ENCODE peak calls at places on chromosomes 16 and 17, in five cellular contexts. A is fibroblast of lung, C is neuronal stem cell, Q is testis, V is ascending aorta. L is an unnamed sample.

GRCh38 chr16:85465328-85466307 is 147.5 kb upstream of the GSE1 start:
- DNase-seq in Q (peak), C (no peak), A (peak), V (peak), L (no peak)

GRCh38 chr16:5490499-5490898 is 392.9 kb upstream of the EEF2KMT start:
- DNase-seq in V (no peak), Q (peak), A (peak), C (peak), L (no peak)

GRCh38 chr16:3503513-3503912 is 2.7 kb downstream of the CLUAP1 start:
- DNase-seq in V (no peak), Q (no peak), A (no peak), C (no peak), L (no peak)

GRCh38 chr17:65583921-65584603 is 22.6 kb upstream of the AXIN2 start:
- DNase-seq in A (peak), Q (no peak), V (no peak), C (no peak), L (no peak)

GRCh38 chr16:88331989-88332920 is 50.5 kb upstream of the ZNF469 start:
- DNase-seq in A (peak), Q (peak), C (no peak), V (peak), L (peak)

GRCh38 chr17:50558581-50558954 is 1.9 kb upstream of the CACNA1G start:
- DNase-seq in A (no peak), V (no peak), Q (no peak), C (no peak), L (no peak)

GRCh38 chr16:89564476-89565255 is 4.2 kb downstream of the RPL13 start:
- DNase-seq in Q (no peak), V (no peak), A (no peak), C (no peak), L (no peak)

GRCh38 chr16:12503201-12503600 is 300.5 kb downstream of the CPPED1 start:
- DNase-seq in C (no peak), Q (no peak), V (no peak), A (no peak), L (no peak)

GRCh38 chr17:63426041-63426916 is 19.8 kb downstream of the CYB561 start:
- DNase-seq in C (no peak), A (no peak), V (peak), Q (no peak), L (no peak)

GRCh38 chr16:53089434-53090270 is 34.9 kb downstream of the CHD9 start:
- DNase-seq in V (no peak), A (peak), C (peak), Q (no peak), L (no peak)

GRCh38 chr17:27345141-27345904 is 51.4 kb downstream of the WSB1 start:
- DNase-seq in V (no peak), Q (peak), C (peak), A (peak), L (no peak)

GRCh38 chr16:73020409-73020884 is 27.5 kb downstream of the ZFHX3 start:
- DNase-seq in C (no peak), V (peak), Q (no peak), A (peak), L (peak)

GRCh38 chr16:80620656-80621605 is 80.1 kb downstream of the DYNLRB2 start:
- DNase-seq in A (no peak), C (no peak), Q (no peak), V (no peak), L (no peak)

GRCh38 chr17:27920569-27920968 is 27.4 kb upstream of the LYRM9 start:
- DNase-seq in A (no peak), Q (peak), C (no peak), V (no peak), L (no peak)

GRCh38 chr17:65699459-65699858 is 138.0 kb upstream of the AXIN2 start:
- DNase-seq in C (no peak), V (no peak), A (no peak), Q (no peak), L (no peak)

GRCh38 chr17:2631211-2631610 is 37.8 kb downstream of the PAFAH1B1 start:
- DNase-seq in A (no peak), Q (no peak), C (no peak), V (no peak), L (no peak)

GRCh38 chr16:83533193-83533592 is 274.6 kb upstream of the HSBP1 start:
- DNase-seq in Q (no peak), C (no peak), V (no peak), A (peak), L (peak)

GRCh38 chr17:74305865-74306654 is 20.0 kb upstream of the KIF19 start:
- DNase-seq in A (peak), Q (no peak), C (no peak), V (no peak), L (no peak)

GRCh38 chr17:9356488-9356911 is 219.1 kb downstream of the STX8 start:
- DNase-seq in V (no peak), Q (no peak), A (no peak), C (no peak), L (no peak)

GRCh38 chr16:23784811-23785447 is 30.1 kb downstream of the CHP2 start:
- DNase-seq in Q (no peak), C (no peak), V (no peak), A (peak), L (peak)

GRCh38 chr17:68356949-68357455 is 65.7 kb downstream of the ARSG start:
- DNase-seq in Q (no peak), C (no peak), A (peak), V (no peak), L (no peak)

GRCh38 chr17:26792486-26792885 is 501.4 kb upstream of the WSB1 start:
- DNase-seq in C (peak), V (no peak), Q (no peak), A (peak), L (peak)

GRCh38 chr17:15000661-15001060 is 264.5 kb downstream of the PMP22 start:
- DNase-seq in C (no peak), Q (no peak), A (no peak), V (no peak), L (no peak)

GRCh38 chr17:64024215-64024654 is 3.8 kb upstream of the ICAM2 start:
- DNase-seq in V (peak), C (no peak), Q (peak), A (no peak), L (no peak)

GRCh38 chr17:5437721-5438317 is 1.1 kb downstream of the C1QBP start:
- DNase-seq in A (peak), V (no peak), C (no peak), Q (no peak), L (no peak)

DNA sequence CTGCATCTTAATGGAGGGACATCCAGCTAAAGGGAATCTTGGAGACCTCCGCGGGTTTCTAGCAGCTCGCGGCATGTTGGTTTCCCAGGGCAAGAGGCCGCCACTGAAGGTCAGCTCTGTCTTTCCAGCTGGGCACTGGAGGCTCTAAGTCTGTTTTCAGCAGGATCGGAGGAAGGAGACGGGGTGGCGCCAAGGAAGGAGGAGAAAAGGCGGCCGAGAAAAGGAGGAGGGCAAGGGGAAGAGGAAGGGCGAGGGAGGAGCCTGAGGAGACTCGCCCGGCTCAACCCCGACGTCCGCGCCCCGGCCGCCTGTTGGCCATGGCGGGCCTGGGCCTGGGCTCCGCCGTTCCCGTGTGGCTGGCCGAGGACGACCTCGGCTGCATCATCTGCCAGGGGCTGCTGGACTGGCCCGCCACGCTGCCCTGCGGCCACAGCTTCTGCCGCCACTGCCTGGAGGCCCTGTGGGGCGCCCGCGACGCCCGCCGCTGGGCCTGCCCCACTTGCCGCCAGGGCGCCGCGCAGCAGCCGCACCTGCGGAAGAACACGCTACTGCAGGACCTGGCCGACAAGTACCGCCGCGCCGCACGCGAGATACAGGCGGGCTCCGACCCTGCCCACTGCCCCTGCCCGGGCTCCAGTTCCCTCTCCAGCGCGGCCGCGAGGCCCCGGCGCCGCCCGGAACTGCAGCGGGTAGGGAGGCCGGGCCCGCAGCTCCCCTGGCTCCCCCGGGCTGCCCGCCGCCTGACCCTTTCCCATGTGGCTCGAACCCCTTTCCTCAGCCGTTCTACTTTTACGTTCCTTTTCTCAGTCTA is at the start of gene RNF135:
- DNase-seq in Q (peak), C (peak), V (peak), A (peak), L (no peak)
- H3K27ac ChIP-seq in Q (peak), C (peak), V (peak), A (peak), L (peak)

DNA sequence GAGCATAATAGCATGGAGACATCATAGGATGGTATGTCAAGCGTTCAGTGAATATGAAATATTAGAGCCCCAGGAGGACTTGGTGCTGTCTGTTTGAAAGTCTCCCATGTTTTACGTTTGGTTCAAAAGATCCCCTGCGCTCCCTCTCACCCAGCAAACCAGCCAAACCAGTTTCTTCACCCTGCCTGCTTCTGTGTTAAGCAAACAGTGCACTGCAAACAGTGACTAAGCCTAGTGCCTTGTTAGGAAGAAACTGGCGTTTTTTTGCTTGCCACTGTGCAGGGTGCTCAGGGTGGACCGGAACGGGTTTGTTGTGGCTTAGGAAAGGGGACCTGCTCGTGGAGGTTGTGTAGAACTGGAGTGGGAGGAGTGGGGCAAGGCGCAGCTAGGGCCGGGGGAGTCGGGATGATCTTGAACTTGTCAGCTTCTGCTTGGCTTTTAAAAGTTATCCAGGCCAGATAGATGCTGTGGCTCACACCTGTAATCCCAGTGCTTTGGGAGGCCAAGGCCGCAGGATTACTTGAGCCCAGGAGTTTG is 7.7 kb downstream of the CDH1 start:
- DNase-seq in Q (no peak), C (no peak), V (no peak), A (peak), L (peak)
- H3K27ac ChIP-seq in Q (no peak), C (no peak), V (no peak), A (no peak), L (peak)

GRCh38 chr17:31596382-31597323 is 205.2 kb downstream of the RAB11FIP4 start:
- DNase-seq in A (peak), C (no peak), V (peak), Q (peak), L (peak)

GRCh38 chr17:31597646-31598387 is 206.3 kb downstream of the RAB11FIP4 start:
- DNase-seq in Q (no peak), C (no peak), A (no peak), V (peak), L (no peak)

GRCh38 chr17:31595666-31596381 is 204.3 kb downstream of the RAB11FIP4 start:
- DNase-seq in C (no peak), V (peak), Q (no peak), A (no peak), L (no peak)

GRCh38 chr17:31598388-31598760 is 206.9 kb downstream of the RAB11FIP4 start:
- DNase-seq in A (no peak), Q (no peak), C (no peak), V (no peak), L (no peak)

GRCh38 chr17:31598921-31599571 is 207.6 kb downstream of the RAB11FIP4 start:
- DNase-seq in V (no peak), Q (no peak), C (no peak), A (peak), L (no peak)
- H3K27ac ChIP-seq in V (peak), Q (no peak), C (no peak), A (no peak), L (no peak)

GRCh38 chr17:16211601-16212000 is 3.7 kb downstream of the NCOR1 start:
- DNase-seq in C (no peak), V (no peak), Q (no peak), A (no peak), L (no peak)
- H3K27ac ChIP-seq in C (no peak), V (no peak), Q (no peak), A (no peak), L (no peak)

GRCh38 chr17:35930211-35931065 is at the start of gene RDM1:
- DNase-seq in Q (peak), V (peak), A (peak), C (peak), L (no peak)
- H3K27ac ChIP-seq in Q (peak), V (no peak), A (no peak), C (no peak), L (no peak)

GRCh38 chr17:44969144-44969780 is 1.2 kb upstream of the C1QL1 start:
- DNase-seq in Q (no peak), A (no peak), C (no peak), V (no peak), L (no peak)
- H3K27ac ChIP-seq in Q (no peak), A (no peak), C (no peak), V (no peak), L (no peak)

L was measured in epithelial cell of prostate.